ENCODE peak calls at places on chromosomes 16 and 17, in seven cellular contexts. J, P, S, Z, I, X and E are unnamed samples.

GRCh38 chr16:6047325-6047724 is 949.7 kb upstream of the EEF2KMT start:
- DNase-seq in J (no peak), P (no peak), S (no peak), Z (no peak), I (no peak), X (no peak), E (no peak)

GRCh38 chr17:69870751-69871199 is 204.2 kb upstream of the KCNJ16 start:
- DNase-seq in J (no peak), P (peak; percentile 10), S (no peak), Z (no peak), I (no peak), X (peak; percentile 61), E (no peak)

GRCh38 chr16:7843196-7843595 is 510.6 kb downstream of the RBFOX1 start:
- DNase-seq in J (no peak), P (no peak), S (no peak), Z (no peak), I (no peak), X (no peak), E (no peak)

GRCh38 chr17:40491486-40491885 is 9.9 kb downstream of the TNS4 start:
- DNase-seq in J (no peak), P (no peak), S (peak; percentile 37), Z (no peak), I (no peak), X (no peak), E (no peak)

GRCh38 chr17:29256735-29257466 is 10.2 kb downstream of the CRYBA1 start:
- DNase-seq in J (peak; percentile 39), P (no peak), S (no peak), Z (no peak), I (no peak), X (peak; percentile 67), E (no peak)

GRCh38 chr17:50196826-50197225 is 4.6 kb downstream of the COL1A1 start:
- DNase-seq in J (peak; percentile 53), P (no peak), S (no peak), Z (no peak), I (no peak), X (peak; percentile 66), E (no peak)

GRCh38 chr17:2878751-2879254 is 82.6 kb downstream of the RAP1GAP2 start:
- DNase-seq in J (no peak), P (no peak), S (no peak), Z (no peak), I (no peak), X (no peak), E (no peak)

GRCh38 chr17:1267471-1267947 is 2.7 kb upstream of the BHLHA9 start:
- DNase-seq in J (peak; percentile 22), P (no peak), S (peak; percentile 17), Z (no peak), I (peak; percentile 13), X (no peak), E (no peak)

GRCh38 chr17:73062726-73063125 is 29.8 kb downstream of the SLC39A11 start:
- DNase-seq in J (no peak), P (no peak), S (no peak), Z (no peak), I (no peak), X (no peak), E (no peak)

GRCh38 chr16:48317614-48318013 is 67.6 kb downstream of the SIAH1 start:
- DNase-seq in J (peak; percentile 64), P (no peak), S (no peak), Z (no peak), I (no peak), X (peak; percentile 87), E (no peak)

GRCh38 chr16:65010136-65010535 is 111.7 kb downstream of the CDH11 start:
- DNase-seq in J (no peak), P (no peak), S (no peak), Z (no peak), I (no peak), X (no peak), E (no peak)

GRCh38 chr17:73341350-73342056 is 29.7 kb upstream of the CDC42EP4 start:
- DNase-seq in J (no peak), P (no peak), S (peak; percentile 22), Z (no peak), I (no peak), X (no peak), E (no peak)

GRCh38 chr16:70380205-70380918 is 33.7 kb downstream of the DDX19A start:
- DNase-seq in J (peak; percentile 77), P (peak; percentile 70), S (peak; percentile 55), Z (peak; percentile 85), I (peak; percentile 20), X (peak; percentile 80), E (peak; percentile 86)

GRCh38 chr16:50235581-50235980 is 30.8 kb upstream of the ADCY7 start:
- DNase-seq in J (no peak), P (no peak), S (peak; percentile 33), Z (no peak), I (no peak), X (peak; percentile 40), E (no peak)

GRCh38 chr16:61413026-61413425 is 623.2 kb downstream of the CDH8 start:
- DNase-seq in J (no peak), P (no peak), S (no peak), Z (no peak), I (no peak), X (no peak), E (peak; percentile 19)

GRCh38 chr17:17808706-17809432 is 27.9 kb downstream of the SREBF1 start:
- DNase-seq in J (peak; percentile 41), P (peak; percentile 57), S (peak; percentile 71), Z (no peak), I (no peak), X (no peak), E (no peak)

GRCh38 chr17:7237761-7238417 is 1.4 kb downstream of the PHF23 start:
- DNase-seq in J (peak; percentile 67), P (peak; percentile 92), S (peak; percentile 78), Z (peak; percentile 67), I (peak; percentile 68), X (no peak), E (peak; percentile 90)

GRCh38 chr17:68611353-68612227 is 10.4 kb upstream of the FAM20A start:
- DNase-seq in J (no peak), P (no peak), S (no peak), Z (no peak), I (no peak), X (no peak), E (no peak)

GRCh38 chr16:4769306-4769638 is 2.3 kb upstream of the ZNF500 start:
- DNase-seq in J (no peak), P (no peak), S (no peak), Z (no peak), I (no peak), X (no peak), E (no peak)

GRCh38 chr17:50149425-50150353 is 788 bp downstream of the PPP1R9B start:
- DNase-seq in J (peak; percentile 54), P (peak; percentile 86), S (peak; percentile 67), Z (peak; percentile 79), I (no peak), X (peak; percentile 37), E (peak; percentile 96)

GRCh38 chr17:65389956-65390355 is 171.5 kb downstream of the AXIN2 start:
- DNase-seq in J (peak; percentile 17), P (no peak), S (no peak), Z (no peak), I (no peak), X (peak; percentile 90), E (no peak)

GRCh38 chr16:2713985-2714774 is 5.8 kb downstream of the PRSS27 start:
- DNase-seq in J (no peak), P (no peak), S (no peak), Z (no peak), I (no peak), X (no peak), E (no peak)

GRCh38 chr16:17281052-17281451 is 189.7 kb downstream of the XYLT1 start:
- DNase-seq in J (no peak), P (no peak), S (no peak), Z (no peak), I (no peak), X (no peak), E (no peak)

GRCh38 chr16:85046472-85046916 is 18.9 kb downstream of the KIAA0513 start:
- DNase-seq in J (no peak), P (no peak), S (no peak), Z (no peak), I (no peak), X (no peak), E (no peak)

GRCh38 chr17:45895304-45895968 is 1.1 kb downstream of the MAPT start:
- DNase-seq in J (no peak), P (peak; percentile 28), S (peak; percentile 6), Z (no peak), I (no peak), X (no peak), E (no peak)

DNA sequence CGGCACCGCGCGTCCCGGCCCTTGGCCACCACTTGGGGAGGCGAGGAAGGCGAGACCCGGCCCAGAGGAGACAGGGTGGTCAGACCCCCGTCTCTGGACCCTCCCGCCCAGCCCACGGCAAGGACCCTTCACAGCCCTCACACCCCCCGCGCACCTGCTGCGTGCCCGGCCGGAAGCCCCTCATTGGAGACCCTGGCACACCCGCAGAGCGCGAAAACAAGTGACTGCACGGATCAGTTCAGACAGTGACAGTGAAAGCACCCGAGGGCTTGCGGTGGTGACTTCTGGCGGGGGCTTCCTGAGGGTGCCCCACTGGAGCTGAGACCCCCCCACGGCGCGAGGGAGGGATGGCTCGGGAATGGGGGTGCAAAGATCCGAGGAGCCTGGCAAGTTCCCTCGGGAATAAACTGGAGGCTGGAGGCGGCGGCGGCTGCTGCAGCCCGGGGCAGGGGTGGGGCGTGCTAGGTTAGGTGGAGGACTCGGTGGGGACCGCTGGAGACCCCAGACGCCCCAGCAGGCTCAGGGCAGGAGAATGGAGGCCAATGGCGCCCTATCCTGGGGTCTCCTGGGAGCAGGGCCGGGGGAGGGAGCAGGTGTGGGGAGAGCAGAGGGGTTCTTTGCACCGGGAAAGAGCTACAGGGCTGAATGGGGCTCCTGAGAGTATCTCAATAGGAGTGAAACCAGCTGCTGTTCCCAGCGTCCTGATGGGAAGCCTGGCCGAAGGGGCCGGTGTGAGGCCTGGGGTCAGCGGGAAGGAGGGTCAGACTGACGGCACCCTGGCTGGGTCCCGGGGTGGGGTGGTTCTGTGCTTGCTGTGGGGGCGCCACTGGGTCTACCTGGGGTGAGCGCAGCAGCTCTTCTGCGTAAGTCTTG is 824 bp upstream of the FBXL16 start:
- DNase-seq in J (no peak), P (no peak), S (no peak), Z (no peak), I (no peak), X (no peak), E (no peak)
- H3K4me3 ChIP-seq in J (no peak overlapping the region), P (no peak overlapping the region), S (no peak overlapping the region), Z (peak overlapping the region; percentile 26), I (no peak overlapping the region), X (no peak overlapping the region), E (no peak overlapping the region)

GRCh38 chr17:11391134-11391533 is 150.1 kb downstream of the SHISA6 start:
- DNase-seq in J (no peak), P (peak; percentile 44), S (no peak), Z (no peak), I (no peak), X (no peak), E (no peak)
- TF ChIP-seq CTCF in J (no peak), P (peak; percentile 29), S (no peak), Z (no peak), I (no peak), X (no peak), E (peak; percentile 12)

GRCh38 chr17:82269138-82269881 is 4.2 kb downstream of the CSNK1D start:
- DNase-seq in J (no peak), P (no peak), S (no peak), Z (no peak), I (no peak), X (no peak), E (no peak)
- H3K4me3 ChIP-seq in J (no peak overlapping the region), P (no peak overlapping the region), S (no peak overlapping the region), Z (no peak overlapping the region), I (no peak overlapping the region), X (no peak overlapping the region), E (no peak overlapping the region)

GRCh38 chr17:55883112-55883511 is 132.3 kb downstream of the PCTP start:
- DNase-seq in J (no peak), P (no peak), S (no peak), Z (no peak), I (no peak), X (no peak), E (no peak)
- TF ChIP-seq CTCF in J (no peak), P (no peak), S (no peak), Z (no peak), I (no peak), X (no peak), E (no peak)